ENCODE peak calls at places on chromosomes 1 and 21, in six cellular contexts. B is breast epithelium, H is PC-3, G is AG04449, Q is upper lobe of right lung, C is fibroblast of the aortic adventitia. W is an unnamed sample.

GRCh38 chr21:45158491-45159423 is 84.4 kb downstream of the ADARB1 start:
- DNase-seq in G (no peak), C (no peak), B (no peak), H (no peak), Q (no peak), W (no peak)

GRCh38 chr21:16047857-16048256 is 318.1 kb downstream of the USP25 start:
- DNase-seq in Q (no peak), G (peak; percentile 54), C (peak; percentile 41), B (no peak), H (no peak), W (no peak)

GRCh38 chr1:175267716-175268416 is 75.3 kb upstream of the KIAA0040 start:
- DNase-seq in C (no peak), G (no peak), Q (no peak), B (no peak), H (peak; percentile 11), W (no peak)

GRCh38 chr21:45297329-45297728 is 9.6 kb upstream of the POFUT2 start:
- DNase-seq in H (no peak), Q (no peak), C (no peak), B (no peak), G (no peak), W (no peak)

GRCh38 chr1:203148127-203148526 is 20.6 kb downstream of the ADORA1 start:
- DNase-seq in C (no peak), Q (no peak), H (peak; percentile 57), B (no peak), G (no peak), W (peak; percentile 41)

GRCh38 chr1:207049974-207050391 is 1.0 kb downstream of the YOD1 start:
- DNase-seq in Q (no peak), G (no peak), C (peak; percentile 66), H (peak; percentile 82), B (peak; percentile 42), W (no peak)

GRCh38 chr21:42079939-42080787 is 9.0 kb downstream of the UMODL1 start:
- DNase-seq in G (no peak), H (no peak), Q (peak; percentile 77), B (no peak), C (no peak), W (no peak)

GRCh38 chr1:16175610-16176553 is 20.0 kb upstream of the EPHA2 start:
- DNase-seq in B (no peak), Q (peak; percentile 90), C (peak; percentile 93), H (peak; percentile 90), G (peak; percentile 45), W (peak; percentile 95)

DNA sequence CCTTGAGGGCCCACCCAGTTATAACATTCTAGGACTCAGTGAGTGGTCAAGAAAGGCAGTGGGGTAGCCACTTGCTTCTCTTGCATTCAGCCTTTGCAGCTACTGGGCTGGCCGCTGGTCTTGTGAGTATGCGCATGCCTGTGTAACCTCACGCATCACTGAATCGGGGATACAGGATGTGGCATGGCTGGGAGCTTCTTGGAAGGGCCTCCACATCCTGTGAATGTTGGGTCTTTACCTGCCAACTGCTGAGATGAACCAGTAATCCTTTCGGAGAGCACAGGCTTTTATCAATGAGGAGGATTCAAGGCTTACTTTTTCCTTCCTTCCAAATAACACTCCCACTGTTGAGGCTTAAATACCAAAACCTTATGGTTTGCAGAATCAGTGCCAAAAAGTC is 199.0 kb upstream of the UBE2U start:
- DNase-seq in Q (no peak), H (no peak), C (no peak), G (no peak), B (no peak), W (no peak)
- TF ChIP-seq CTCF in Q (no peak), H (no peak), C (no peak), G (no peak), B (no peak), W (no peak)

DNA sequence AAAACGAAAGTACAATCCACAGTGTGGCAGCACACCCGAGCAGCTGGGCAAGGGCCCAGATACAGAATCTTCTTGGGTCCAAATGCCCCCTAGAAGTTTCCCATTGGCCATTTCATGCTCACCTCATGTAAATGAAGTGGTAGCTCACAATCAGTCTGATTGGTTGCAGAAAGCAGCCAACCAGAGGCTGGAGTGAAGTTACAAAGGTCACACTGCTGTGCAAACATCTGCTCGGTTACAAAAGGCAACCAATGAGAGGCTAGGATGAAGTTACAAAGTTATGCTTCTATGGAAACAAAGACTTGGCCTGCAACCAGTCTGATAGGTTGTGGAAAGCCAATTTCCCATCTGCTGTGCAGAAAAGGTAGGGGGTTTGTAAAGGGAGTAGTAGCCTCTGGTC is 91.7 kb downstream of the URB2 start:
- DNase-seq in G (no peak), B (no peak), C (peak; percentile 25), H (peak; percentile 35), Q (no peak), W (no peak)
- H3K4me3 ChIP-seq in G (no peak overlapping the region), B (no peak overlapping the region), C (no peak overlapping the region), H (peak overlapping the region; percentile 1), Q (no peak overlapping the region), W (no peak overlapping the region)

DNA sequence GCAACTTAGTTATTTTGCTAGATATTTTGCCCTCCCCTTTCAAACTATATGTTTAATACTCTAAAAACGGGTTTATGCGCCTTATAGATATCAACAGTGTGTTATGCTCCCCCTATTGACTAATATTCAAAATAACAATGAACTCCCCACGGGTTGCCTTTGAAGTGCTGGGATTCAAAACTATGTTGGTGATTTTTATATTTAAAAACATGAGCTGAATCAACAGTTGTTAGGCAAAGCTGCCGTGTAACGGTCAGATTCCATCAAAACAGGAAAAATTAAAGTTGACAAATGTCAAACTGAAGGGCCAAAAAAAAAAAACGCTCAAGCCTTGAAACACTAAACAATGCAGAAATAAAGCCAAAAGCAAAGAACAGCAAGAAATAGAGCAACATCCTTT is 2.5 kb downstream of the TGFBR3 start:
- DNase-seq in H (peak; percentile 68), B (no peak), C (peak; percentile 69), G (no peak), Q (no peak), W (peak; percentile 90)
- TF ChIP-seq CTCF in H (peak; percentile 76), B (peak; percentile 45), C (peak; percentile 53), G (peak; percentile 29), Q (peak; percentile 51), W (peak; percentile 53)

DNA sequence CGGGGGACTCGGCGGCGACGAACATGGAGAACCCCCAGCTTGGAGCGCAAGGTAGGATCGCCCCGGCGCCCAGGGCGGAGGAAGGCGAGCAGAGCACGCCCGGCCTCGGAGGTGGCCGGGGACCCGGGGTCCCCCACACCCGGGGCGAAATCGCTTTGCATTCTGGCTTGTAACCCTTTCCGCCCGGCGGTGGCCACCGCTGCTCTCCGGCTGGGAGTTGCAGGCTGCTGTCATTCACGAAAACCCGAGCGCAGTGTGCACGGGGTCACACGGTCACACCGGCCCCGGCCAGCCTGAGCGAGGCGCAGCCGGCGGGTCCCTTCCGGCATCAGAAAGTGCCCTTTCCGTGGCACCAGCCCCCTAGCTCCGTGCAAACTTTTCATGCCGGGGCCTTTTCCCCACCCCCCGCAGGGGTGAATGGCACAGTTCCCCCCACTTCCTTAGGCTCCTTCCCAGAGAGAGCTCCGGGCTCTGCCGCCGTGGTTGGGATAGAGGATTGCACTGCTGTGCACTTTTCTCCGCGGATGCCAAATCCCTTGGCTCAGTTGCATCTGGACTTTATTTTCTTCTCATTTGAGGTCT is 779 bp downstream of the KAZN start:
- DNase-seq in H (no peak), G (no peak), Q (no peak), C (peak; percentile 15), B (no peak), W (peak; percentile 89)
- H3K4me3 ChIP-seq in H (peak overlapping the region; percentile 82), G (peak overlapping the region; percentile 8), Q (peak overlapping the region; percentile 50), C (peak overlapping the region; percentile 57), B (peak overlapping the region; percentile 44), W (peak overlapping the region; percentile 72)

GRCh38 chr1:173095632-173096031 is 44.9 kb upstream of the TNFSF18 start:
- DNase-seq in G (peak; percentile 61), C (peak; percentile 57), B (no peak), Q (no peak), H (peak; percentile 98), W (peak; percentile 72)

GRCh38 chr1:173099166-173099565 is 48.4 kb upstream of the TNFSF18 start:
- DNase-seq in G (no peak), Q (no peak), C (no peak), H (no peak), B (no peak), W (no peak)

GRCh38 chr1:173094539-173094938 is 43.8 kb upstream of the TNFSF18 start:
- DNase-seq in G (no peak), H (no peak), B (no peak), C (no peak), Q (no peak), W (no peak)

GRCh38 chr1:173093721-173094450 is 43.1 kb upstream of the TNFSF18 start:
- DNase-seq in Q (no peak), C (peak; percentile 10), H (no peak), B (no peak), G (no peak), W (no peak)

DNA sequence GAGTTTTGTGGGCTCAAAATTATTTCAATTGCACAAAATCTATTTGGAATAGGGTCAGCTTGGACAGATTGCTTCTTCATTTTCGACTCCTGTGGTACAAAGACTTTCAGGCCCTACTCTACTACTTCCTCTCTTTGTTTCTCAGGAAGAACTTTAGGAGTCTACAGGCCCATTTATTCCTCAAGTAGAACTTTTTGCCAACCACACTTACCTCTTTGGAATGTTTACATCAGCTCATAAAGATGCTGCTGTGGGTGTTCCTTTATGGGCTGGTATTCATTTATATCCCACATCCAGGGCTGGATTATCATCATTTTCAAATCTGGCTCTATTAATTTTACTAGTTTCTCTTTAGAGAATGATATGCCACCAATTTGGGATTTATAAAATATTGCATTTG is 46.3 kb upstream of the TNFSF18 start:
- DNase-seq in Q (no peak), B (no peak), G (no peak), H (peak; percentile 82), C (peak; percentile 13), W (peak; percentile 38)
- TF ChIP-seq CTCF in Q (no peak), B (no peak), G (no peak), H (no peak), C (no peak), W (no peak)

W was measured in osteoblast.